ENCODE peak calls at places on chromosomes 2 and 18, in eight cellular contexts. L is HFFc6; X is RWPE1; Q is choroid plexus epithelial cell; S is left lobe of liver; Y is stimulated activated CD4-positive, alpha-beta T cell treated with anti-CD3 and anti-CD28 coated beads, Interleukin-2, amount 100 ng/mL, for 48 hours; A is endodermal cell; K is SW480. O is an unnamed sample.

GRCh38 chr2:41926614-41927580 is 120.9 kb upstream of the PKDCC start:
- DNase-seq in L (no peak), X (no peak), Q (no peak), S (no peak), Y (no peak), A (no peak), K (no peak), O (no peak)

GRCh38 chr18:64800151-64800550 is 651.3 kb upstream of the LINC00305 start:
- DNase-seq in L (no peak), X (no peak), Q (no peak), S (no peak), Y (no peak), A (no peak), K (no peak), O (no peak)

GRCh38 chr2:233013027-233013461 is at the start of gene NGEF:
- DNase-seq in L (no peak), X (no peak), Q (no peak), S (peak; percentile 96), Y (no peak), A (peak; percentile 34), K (peak; percentile 13), O (no peak)

GRCh38 chr2:66494708-66495107 is 59.8 kb downstream of the MEIS1 start:
- DNase-seq in L (peak; percentile 66), X (peak; percentile 45), Q (peak; percentile 59), S (peak; percentile 82), Y (no peak), A (no peak), K (no peak), O (peak; percentile 30)

GRCh38 chr2:24919100-24919976 is 699 bp downstream of the ADCY3 start:
- DNase-seq in L (no peak), X (peak; percentile 72), Q (no peak), S (no peak), Y (peak; percentile 35), A (peak; percentile 71), K (peak; percentile 91), O (no peak)

GRCh38 chr2:44549099-44549471 is 187.3 kb downstream of the CAMKMT start:
- DNase-seq in L (peak; percentile 87), X (peak; percentile 82), Q (peak; percentile 80), S (no peak), Y (no peak), A (no peak), K (peak; percentile 21), O (no peak)

GRCh38 chr18:62974388-62974787 is 259.0 kb downstream of the PHLPP1 start:
- DNase-seq in L (no peak), X (no peak), Q (no peak), S (no peak), Y (no peak), A (no peak), K (no peak), O (no peak)

GRCh38 chr2:152098798-152099654 is at the start of gene CACNB4:
- DNase-seq in L (peak; percentile 13), X (no peak), Q (peak; percentile 15), S (no peak), Y (no peak), A (peak; percentile 76), K (peak; percentile 56), O (no peak)

GRCh38 chr2:103616891-103617290 is 855.1 kb downstream of the TMEM182 start:
- DNase-seq in L (no peak), X (no peak), Q (no peak), S (no peak), Y (no peak), A (no peak), K (no peak), O (no peak)

GRCh38 chr18:26133652-26134051 is at the start of gene PSMA8:
- DNase-seq in L (no peak), X (no peak), Q (peak; percentile 3), S (no peak), Y (peak; percentile 10), A (peak; percentile 68), K (no peak), O (no peak)

GRCh38 chr2:16725549-16725948 is 59.9 kb upstream of the CYRIA start:
- DNase-seq in L (no peak), X (no peak), Q (no peak), S (no peak), Y (no peak), A (no peak), K (no peak), O (no peak)